ENCODE peak calls at places on chromosomes 4 and X, in six cellular contexts. J is aorta, G is EH, P is uterus, T is endothelial cell of umbilical vein, C is cortex of kidney. F is an unnamed sample.

GRCh38 chr4:82561745-82562552 is at the start of gene TMEM150C:
- DNase-seq in J (peak; percentile 46), G (peak; percentile 34), P (no peak), T (peak; percentile 26), C (no peak), F (no peak)

GRCh38 chr4:2843909-2844584 is 403 bp downstream of the ADD1 start:
- DNase-seq in J (peak; percentile 66), G (peak; percentile 54), P (peak; percentile 52), T (peak; percentile 49), C (no peak), F (peak; percentile 21)

GRCh38 chr4:31114821-31115220 is 394.7 kb downstream of the PCDH7 start:
- DNase-seq in J (no peak), G (no peak), P (no peak), T (no peak), C (no peak), F (no peak)

GRCh38 chr4:123421227-123421941 is 24.8 kb downstream of the SPRY1 start:
- DNase-seq in J (no peak), G (peak; percentile 61), P (no peak), T (peak; percentile 19), C (no peak), F (no peak)

GRCh38 chr4:163395055-163395454 is 51.4 kb downstream of the NPY5R start:
- DNase-seq in J (no peak), G (peak; percentile 40), P (no peak), T (no peak), C (no peak), F (no peak)

GRCh38 chrX:69014200-69014599 is 151.1 kb downstream of the PJA1 start:
- DNase-seq in J (no peak), G (peak; percentile 42), P (no peak), T (no peak), C (no peak), F (no peak)

GRCh38 chr4:113179996-113180395 is 130.5 kb downstream of the ANK2 start:
- DNase-seq in J (no peak), G (peak; percentile 3), P (no peak), T (no peak), C (no peak), F (no peak)

GRCh38 chr4:62881901-62882300 is 1527.3 kb downstream of the TECRL start:
- DNase-seq in J (no peak), G (no peak), P (no peak), T (no peak), C (no peak), F (no peak)

GRCh38 chrX:69510137-69510715 is 6.1 kb downstream of the NALF2 start:
- DNase-seq in J (no peak), G (no peak), P (no peak), T (no peak), C (no peak), F (no peak)

GRCh38 chr4:8151165-8151650 is 7.4 kb downstream of the ABLIM2 start:
- DNase-seq in J (no peak), G (no peak), P (no peak), T (no peak), C (no peak), F (no peak)

GRCh38 chrX:105869676-105870075 is 47.3 kb downstream of the NRK start:
- DNase-seq in J (no peak), G (no peak), P (no peak), T (no peak), C (no peak), F (no peak)

GRCh38 chrX:4485917-4486316 is 772.5 kb upstream of the PRKX start:
- DNase-seq in J (no peak), G (no peak), P (no peak), T (no peak), C (no peak), F (no peak)

GRCh38 chrX:48864210-48864609 is 28.8 kb upstream of the PCSK1N start:
- DNase-seq in J (no peak), G (peak; percentile 49), P (no peak), T (peak; percentile 3), C (no peak), F (no peak)

GRCh38 chrX:134396174-134396573 is 63.8 kb upstream of the HPRT1 start:
- DNase-seq in J (no peak), G (peak; percentile 29), P (no peak), T (peak; percentile 16), C (no peak), F (no peak)

GRCh38 chr4:59484948-59485347 is 1715.2 kb upstream of the ADGRL3 start:
- DNase-seq in J (no peak), G (no peak), P (no peak), T (no peak), C (no peak), F (no peak)

GRCh38 chr4:41379230-41379629 is 122.5 kb downstream of the UCHL1 start:
- DNase-seq in J (no peak), G (peak; percentile 21), P (no peak), T (no peak), C (no peak), F (no peak)

GRCh38 chr4:32499176-32499575 is 1779.0 kb downstream of the PCDH7 start:
- DNase-seq in J (no peak), G (no peak), P (no peak), T (no peak), C (no peak), F (no peak)

GRCh38 chr4:168765726-168766125 is 244.3 kb downstream of the CBR4 start:
- DNase-seq in J (peak; percentile 80), G (peak; percentile 70), P (no peak), T (peak; percentile 42), C (no peak), F (no peak)

GRCh38 chr4:114598191-114599121 is at the start of gene UGT8:
- DNase-seq in J (no peak), G (peak; percentile 18), P (no peak), T (peak; percentile 11), C (no peak), F (no peak)

GRCh38 chr4:75179510-75179909 is 246.6 kb downstream of the PARM1 start:
- DNase-seq in J (no peak), G (no peak), P (no peak), T (no peak), C (no peak), F (no peak)

GRCh38 chrX:69216911-69217310 is 51.7 kb upstream of the PJA1 start:
- DNase-seq in J (no peak), G (peak; percentile 6), P (no peak), T (no peak), C (no peak), F (no peak)

F was measured in SJSA1.